ENCODE peak calls at places on chromosomes 6 and 20, in four cellular contexts. A is right lobe of liver, M is stomach, Q is HepG2. V is an unnamed sample.

GRCh38 chr6:37134622-37135191 is 35.2 kb upstream of the PIM1 start:
- DNase-seq in A (peak; percentile 57), M (peak; percentile 67), Q (no peak), V (no peak)

GRCh38 chr20:858011-858410 is 24.5 kb downstream of the FAM110A start:
- DNase-seq in A (no peak), M (no peak), Q (no peak), V (no peak)

GRCh38 chr6:125586074-125586473 is 163.4 kb upstream of the HEY2 start:
- DNase-seq in A (no peak), M (no peak), Q (no peak), V (no peak)

GRCh38 chr6:138410972-138411667 is 7.1 kb downstream of the HEBP2 start:
- DNase-seq in A (no peak), M (no peak), Q (no peak), V (no peak)

GRCh38 chr6:14066782-14067406 is 50.7 kb upstream of the CD83 start:
- DNase-seq in A (no peak), M (no peak), Q (peak; percentile 55), V (no peak)

GRCh38 chr20:47691632-47692031 is 93.6 kb downstream of the SULF2 start:
- DNase-seq in A (no peak), M (no peak), Q (no peak), V (no peak)

GRCh38 chr6:108174371-108175175 is 8.8 kb downstream of the NR2E1 start:
- DNase-seq in A (no peak), M (no peak), Q (no peak), V (peak; percentile 80)

GRCh38 chr20:2446845-2447244 is 23.7 kb downstream of the SNRPB start:
- DNase-seq in A (no peak), M (no peak), Q (no peak), V (no peak)

GRCh38 chr20:62378215-62378614 is 8.7 kb upstream of the RPS21 start:
- DNase-seq in A (no peak), M (no peak), Q (no peak), V (no peak)

GRCh38 chr6:77457720-77458349 is 5.5 kb downstream of the HTR1B start:
- DNase-seq in A (peak; percentile 57), M (peak; percentile 65), Q (peak; percentile 45), V (peak; percentile 90)

GRCh38 chr20:42366626-42367025 is 748.4 kb upstream of the CHD6 start:
- DNase-seq in A (no peak), M (no peak), Q (no peak), V (no peak)

GRCh38 chr20:51345601-51346101 is 196.9 kb downstream of the NFATC2 start:
- DNase-seq in A (no peak), M (no peak), Q (no peak), V (no peak)

GRCh38 chr20:44730441-44730840 is 15.2 kb upstream of the KCNK15 start:
- DNase-seq in A (no peak), M (no peak), Q (no peak), V (no peak)

GRCh38 chr6:24838081-24838480 is 39.4 kb upstream of the ARMH2 start:
- DNase-seq in A (peak; percentile 5), M (no peak), Q (no peak), V (no peak)

GRCh38 chr6:140966676-140967075 is 1166.0 kb upstream of the GJE1 start:
- DNase-seq in A (no peak), M (no peak), Q (no peak), V (no peak)

GRCh38 chr20:6636209-6637159 is 131.0 kb upstream of the BMP2 start:
- DNase-seq in A (no peak), M (no peak), Q (peak; percentile 63), V (no peak)

GRCh38 chr20:33239979-33240736 is 4.4 kb downstream of the BPIFA1 start:
- DNase-seq in A (no peak), M (no peak), Q (no peak), V (no peak)

GRCh38 chr6:133290926-133291325 is 49.8 kb downstream of the EYA4 start:
- DNase-seq in A (no peak), M (no peak), Q (no peak), V (no peak)

GRCh38 chr6:38337819-38338465 is 301.8 kb downstream of the BTBD9 start:
- DNase-seq in A (no peak), M (no peak), Q (peak; percentile 33), V (no peak)

GRCh38 chr6:105902401-105903031 is 183.6 kb upstream of the PRDM1 start:
- DNase-seq in A (no peak), M (no peak), Q (no peak), V (no peak)

GRCh38 chr6:168968228-168968627 is 285.4 kb downstream of the THBS2 start:
- DNase-seq in A (no peak), M (no peak), Q (peak; percentile 44), V (no peak)

GRCh38 chr6:134750669-134751068 is 199.2 kb downstream of the ALDH8A1 start:
- DNase-seq in A (no peak), M (no peak), Q (no peak), V (no peak)

GRCh38 chr6:114862809-114863208 is 520.0 kb upstream of the HS3ST5 start:
- DNase-seq in A (no peak), M (no peak), Q (no peak), V (no peak)

GRCh38 chr20:28562510-28562898 is 2695.0 kb upstream of the DEFB115 start:
- DNase-seq in A (no peak), M (no peak), Q (no peak), V (no peak)

GRCh38 chr20:63534427-63534830 is 2.7 kb downstream of the PTK6 start:
- DNase-seq in A (no peak), M (no peak), Q (no peak), V (no peak)

GRCh38 chr6:112237644-112238043 is 16.7 kb downstream of the LAMA4 start:
- DNase-seq in A (peak; percentile 75), M (peak; percentile 34), Q (no peak), V (no peak)

GRCh38 chr6:33314943-33315752 is 1.3 kb upstream of the TAPBP start:
- DNase-seq in A (peak; percentile 60), M (peak; percentile 65), Q (no peak), V (no peak)

GRCh38 chr20:57038608-57039440 is 227.6 kb downstream of the BMP7 start:
- DNase-seq in A (no peak), M (no peak), Q (no peak), V (no peak)

GRCh38 chr6:36113049-36113448 is 17.3 kb upstream of the MAPK13 start:
- DNase-seq in A (no peak), M (no peak), Q (peak; percentile 51), V (no peak)

GRCh38 chr20:48841861-48842529 is 14.2 kb upstream of the PREX1 start:
- DNase-seq in A (no peak), M (no peak), Q (no peak), V (no peak)

GRCh38 chr6:41462980-41463930 is 82.9 kb upstream of the FOXP4 start:
- DNase-seq in A (peak; percentile 76), M (peak; percentile 85), Q (peak; percentile 77), V (no peak)

GRCh38 chr20:51312480-51312783 is 230.1 kb downstream of the NFATC2 start:
- DNase-seq in A (no peak), M (no peak), Q (no peak), V (no peak)

DNA sequence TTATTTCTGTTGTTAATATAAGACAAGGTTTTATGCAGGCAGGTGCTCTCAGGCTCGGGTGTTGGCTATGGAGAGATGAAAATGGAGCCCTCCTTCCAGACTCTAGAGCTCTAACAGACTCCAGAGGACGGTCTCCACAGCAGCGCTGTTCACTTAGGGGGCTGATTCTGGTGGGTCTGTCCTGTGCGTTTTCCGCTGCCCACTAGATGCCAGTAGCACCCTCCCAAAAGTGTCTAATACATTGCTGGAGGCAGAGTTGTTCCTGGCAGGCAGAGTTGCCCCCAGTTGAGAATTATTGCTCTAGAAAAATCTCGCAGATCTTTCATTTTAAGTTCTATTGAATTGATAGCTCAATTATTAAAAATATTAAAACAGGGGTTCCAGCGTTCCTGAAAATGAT is 109.9 kb downstream of the MAP3K4 start:
- DNase-seq in A (no peak), M (no peak), Q (no peak), V (no peak)
- TF ChIP-seq CTCF in A (no peak), M (no peak), Q (peak; percentile 64), V (peak; percentile 57)

DNA sequence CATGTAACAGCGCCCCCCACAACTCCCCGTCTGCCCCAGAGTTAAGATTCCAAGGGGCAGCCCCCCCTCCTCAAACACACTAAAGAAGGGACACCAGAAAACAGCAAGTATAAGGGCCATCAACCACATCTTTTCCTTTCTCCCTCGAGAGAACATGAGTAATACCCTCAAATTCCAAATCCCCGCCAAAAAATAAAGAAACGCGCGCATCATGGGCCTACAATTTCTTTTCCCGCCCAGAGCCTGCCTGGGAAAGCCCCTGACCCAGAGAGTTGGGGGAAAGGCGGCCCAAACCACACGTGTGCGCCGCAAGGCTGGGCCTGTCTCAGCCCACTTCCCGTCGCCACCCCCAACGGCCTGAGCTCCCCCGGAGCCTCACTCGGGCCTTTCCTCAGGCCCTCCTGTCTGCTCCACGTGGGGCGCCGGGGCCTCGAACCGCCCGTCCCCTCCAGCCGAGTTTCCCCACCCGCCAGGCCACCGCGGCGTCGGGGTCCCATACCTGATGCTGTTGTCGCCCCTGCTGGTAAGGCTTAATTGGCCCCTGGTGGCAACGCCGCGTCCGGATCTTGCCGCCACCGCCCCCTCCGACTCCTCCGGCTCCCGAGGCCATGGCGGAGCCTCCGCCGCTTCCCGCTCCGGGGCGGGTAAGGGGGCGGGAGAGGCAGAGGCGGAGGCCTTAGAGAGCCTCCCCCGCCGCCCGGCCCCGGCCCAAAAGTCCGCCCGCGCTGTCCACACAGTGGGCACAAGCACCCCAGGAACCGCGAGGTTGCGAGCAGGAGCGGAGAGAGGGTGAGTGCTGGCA is 746 bp downstream of the NUP153 start:
- DNase-seq in A (peak; percentile 73), M (peak; percentile 65), Q (peak; percentile 57), V (peak; percentile 88)
- TF ChIP-seq CTCF in A (peak; percentile 7), M (no peak), Q (peak; percentile 55), V (peak; percentile 9)

GRCh38 chr20:59526242-59527225 is 77.8 kb upstream of the PHACTR3 start:
- DNase-seq in A (no peak), M (no peak), Q (peak; percentile 33), V (no peak)
- TF ChIP-seq CTCF in A (no peak), M (no peak), Q (peak; percentile 9), V (peak; percentile 37)

DNA sequence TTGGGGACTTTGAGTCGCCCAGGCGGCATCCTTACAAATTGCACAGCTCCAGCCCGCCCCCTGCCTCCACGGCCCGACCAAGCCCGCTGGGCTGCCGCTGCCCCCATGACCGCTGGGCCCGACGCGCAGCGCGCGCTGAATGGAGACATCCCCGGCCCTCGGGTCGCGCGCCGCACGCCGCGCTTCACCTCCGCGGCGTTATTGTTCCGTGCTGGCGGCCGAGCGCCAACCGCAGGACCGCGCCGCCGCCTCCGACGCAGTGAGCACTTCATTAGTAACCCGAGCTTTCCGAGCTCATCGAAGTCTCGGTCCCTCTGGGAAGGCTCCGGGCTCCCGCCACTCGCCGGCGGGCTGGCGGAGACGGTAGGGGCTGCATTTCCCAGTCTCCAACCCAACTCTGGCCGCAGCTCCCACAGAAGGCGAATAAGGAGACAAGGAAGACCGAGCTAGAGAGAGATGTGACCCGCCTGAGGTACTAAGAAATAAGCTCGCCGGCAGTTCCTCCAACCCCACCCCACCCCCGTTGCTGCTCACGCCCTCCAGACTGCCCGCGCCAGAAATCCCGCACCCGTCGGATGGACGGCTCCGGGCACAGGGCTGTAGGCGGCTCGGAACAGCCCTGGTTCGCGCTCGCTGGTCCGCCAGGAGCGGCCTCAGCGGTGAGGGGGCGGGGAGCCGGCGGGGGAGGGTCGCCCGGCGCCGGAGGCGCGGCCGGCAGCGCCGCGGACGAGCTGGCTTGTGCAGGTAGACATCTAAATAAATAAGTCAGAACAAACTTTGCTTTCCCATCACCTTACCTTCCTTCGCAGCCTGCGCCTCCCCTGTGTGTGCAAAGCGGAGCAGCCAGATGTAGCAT is 683 bp downstream of the EPHA7 start:
- DNase-seq in A (no peak), M (no peak), Q (no peak), V (peak; percentile 86)
- TF ChIP-seq CTCF in A (no peak), M (no peak), Q (no peak), V (peak; percentile 18)